ENCODE peak calls at places on chromosomes 16 and 17, in five cellular contexts. F, V, Q, Y and J are unnamed samples.

GRCh38 chr17:63162406-63163157 is 196.5 kb downstream of the TANC2 start:
- DNase-seq in F (no peak), V (no peak), Q (no peak), Y (no peak), J (no peak)

GRCh38 chr16:1335996-1336395 is 2.6 kb downstream of the BAIAP3 start:
- DNase-seq in F (no peak), V (no peak), Q (no peak), Y (no peak), J (no peak)

GRCh38 chr17:40922239-40922638 is 15.2 kb downstream of the KRT23 start:
- DNase-seq in F (no peak), V (no peak), Q (no peak), Y (peak; percentile 82), J (no peak)

GRCh38 chr17:47265983-47266541 is 12.4 kb downstream of the ITGB3 start:
- DNase-seq in F (no peak), V (no peak), Q (no peak), Y (no peak), J (no peak)

GRCh38 chr17:81212365-81212764 is 10.4 kb downstream of the CEP131 start:
- DNase-seq in F (no peak), V (no peak), Q (no peak), Y (no peak), J (no peak)

GRCh38 chr17:1762906-1763829 is 1.3 kb downstream of the SERPINF1 start:
- DNase-seq in F (no peak), V (no peak), Q (peak; percentile 56), Y (no peak), J (no peak)

GRCh38 chr16:19524866-19525723 is 1.4 kb downstream of the CCP110 start:
- DNase-seq in F (no peak), V (no peak), Q (no peak), Y (no peak), J (no peak)

GRCh38 chr17:77454560-77455095 is 313.9 kb downstream of the SEC14L1 start:
- DNase-seq in F (no peak), V (no peak), Q (no peak), Y (no peak), J (no peak)

GRCh38 chr17:50561796-50562195 is 1.3 kb downstream of the CACNA1G start:
- DNase-seq in F (no peak), V (no peak), Q (no peak), Y (no peak), J (no peak)

GRCh38 chr17:70552230-70552981 is 383.1 kb downstream of the KCNJ2 start:
- DNase-seq in F (no peak), V (no peak), Q (no peak), Y (peak; percentile 26), J (peak; percentile 20)

GRCh38 chr16:73949574-73950348 is 346.9 kb upstream of the PSMD7 start:
- DNase-seq in F (no peak), V (no peak), Q (no peak), Y (no peak), J (no peak)

GRCh38 chr17:42133461-42134041 is 10.9 kb downstream of the HSPB9 start:
- DNase-seq in F (no peak), V (no peak), Q (no peak), Y (no peak), J (no peak)

GRCh38 chr16:75116081-75116910 is at the start of gene LDHD:
- DNase-seq in F (no peak), V (peak; percentile 82), Q (no peak), Y (peak; percentile 86), J (no peak)

GRCh38 chr16:73054732-73055481 is 7.0 kb upstream of the ZFHX3 start:
- DNase-seq in F (no peak), V (no peak), Q (no peak), Y (no peak), J (no peak)